ENCODE peak calls at places on chromosomes 2 and 18, in nine cellular contexts. R, X, V, Y, T, W, E, S and Q are unnamed samples.

GRCh38 chr2:209566250-209566649 is 142.4 kb downstream of the MAP2 start:
- DNase-seq in E (no peak), R (no peak), Y (no peak), T (peak), S (no peak), V (no peak), W (no peak), X (no peak), Q (no peak)

GRCh38 chr18:56569391-56569790 is 69.0 kb downstream of the TXNL1 start:
- DNase-seq in W (no peak), V (no peak), S (no peak), Y (no peak), E (no peak), T (no peak), R (no peak), X (no peak), Q (no peak)

GRCh38 chr2:145106293-145106692 is 586.4 kb upstream of the ZEB2 start:
- DNase-seq in R (no peak), Y (no peak), V (no peak), X (no peak), W (no peak), T (no peak), S (no peak), E (no peak), Q (no peak)

GRCh38 chr2:232879618-232880494 is 9.8 kb downstream of the SNORC start:
- DNase-seq in X (no peak), R (no peak), Y (no peak), S (no peak), V (no peak), W (no peak), T (no peak), E (no peak), Q (no peak)

GRCh38 chr18:27447530-27447929 is 262.4 kb upstream of the CHST9 start:
- DNase-seq in S (no peak), V (no peak), T (peak), X (no peak), E (no peak), R (no peak), Y (no peak), W (no peak), Q (peak)

GRCh38 chr2:133949595-133949994 is 304.3 kb upstream of the MGAT5 start:
- DNase-seq in T (no peak), R (no peak), E (no peak), V (no peak), X (no peak), Y (no peak), W (no peak), S (no peak), Q (no peak)

GRCh38 chr18:29873211-29873610 is 1169.3 kb downstream of the DSC3 start:
- DNase-seq in R (no peak), T (no peak), E (no peak), Y (no peak), S (no peak), V (no peak), W (no peak), X (no peak), Q (no peak)

GRCh38 chr18:6923220-6923619 is 193.7 kb downstream of the ARHGAP28 start:
- DNase-seq in W (no peak), T (no peak), S (no peak), X (no peak), E (no peak), Y (no peak), V (no peak), R (no peak), Q (no peak)

GRCh38 chr18:26549103-26549485 is 741 bp upstream of the KCTD1 start:
- DNase-seq in T (no peak), R (no peak), W (no peak), V (no peak), E (no peak), S (no peak), Y (no peak), X (peak), Q (no peak)

GRCh38 chr2:12141618-12142220 is 395.3 kb downstream of the LPIN1 start:
- DNase-seq in Y (no peak), X (no peak), T (no peak), R (no peak), V (no peak), E (no peak), S (no peak), W (no peak), Q (no peak)

GRCh38 chr2:231927566-231927890 is 1.3 kb upstream of the NPPC start:
- DNase-seq in E (no peak), Y (no peak), T (no peak), R (no peak), X (no peak), W (no peak), S (no peak), V (no peak), Q (no peak)

GRCh38 chr2:127408004-127408806 is 10.0 kb upstream of the PROC start:
- DNase-seq in V (no peak), Y (peak), S (peak), W (no peak), X (peak), R (peak), T (peak), E (peak), Q (peak)

GRCh38 chr2:40844353-40845277 is 392.7 kb upstream of the SLC8A1 start:
- DNase-seq in X (no peak), W (no peak), S (no peak), E (no peak), T (no peak), Y (no peak), V (no peak), R (no peak), Q (peak)

GRCh38 chr2:110688594-110689091 is 10.8 kb upstream of the BUB1 start:
- DNase-seq in S (no peak), V (no peak), X (no peak), R (no peak), W (no peak), Y (no peak), T (no peak), E (no peak), Q (no peak)

GRCh38 chr18:3411854-3412268 is 38.1 kb upstream of the TGIF1 start:
- DNase-seq in V (no peak), T (no peak), Y (no peak), E (no peak), X (peak), W (no peak), R (no peak), S (no peak), Q (no peak)

GRCh38 chr2:59932341-59932740 is 621.1 kb downstream of the BCL11A start:
- DNase-seq in R (no peak), X (no peak), W (no peak), S (no peak), V (no peak), E (no peak), T (no peak), Y (no peak), Q (peak)

GRCh38 chr2:169770991-169771390 is 27.7 kb upstream of the SSB start:
- DNase-seq in W (no peak), E (no peak), X (no peak), R (no peak), V (no peak), T (no peak), Y (no peak), S (no peak), Q (no peak)

GRCh38 chr2:48144777-48145176 is 238.5 kb upstream of the FBXO11 start:
- DNase-seq in X (no peak), W (no peak), T (peak), V (no peak), E (no peak), S (peak), R (no peak), Y (no peak), Q (no peak)

GRCh38 chr18:11767935-11768334 is 78.9 kb downstream of the GNAL start:
- DNase-seq in S (no peak), E (no peak), R (no peak), X (no peak), Y (no peak), W (no peak), T (no peak), V (no peak), Q (no peak)

GRCh38 chr2:106124787-106125549 is 69.1 kb downstream of the UXS1 start:
- DNase-seq in Y (no peak), S (no peak), T (no peak), E (no peak), X (no peak), V (no peak), R (no peak), W (no peak), Q (no peak)

GRCh38 chr2:68847751-68848150 is 23.4 kb downstream of the BMP10 start:
- DNase-seq in Y (no peak), R (no peak), X (no peak), E (no peak), S (no peak), V (no peak), W (no peak), T (no peak), Q (no peak)

GRCh38 chr18:46536215-46536874 is 120.7 kb downstream of the LOXHD1 start:
- DNase-seq in T (no peak), X (no peak), S (no peak), W (no peak), R (no peak), V (peak), Y (no peak), E (no peak), Q (no peak)

GRCh38 chr2:108925735-108926134 is 63.3 kb downstream of the EDAR start:
- DNase-seq in R (no peak), X (no peak), S (no peak), T (no peak), V (no peak), E (no peak), Y (no peak), W (no peak), Q (no peak)

GRCh38 chr2:113186421-113186820 is 12.7 kb downstream of the PSD4 start:
- DNase-seq in Y (no peak), W (no peak), E (no peak), X (no peak), T (no peak), V (no peak), S (no peak), R (no peak), Q (no peak)

GRCh38 chr2:106030287-106031268 is 163.5 kb downstream of the UXS1 start:
- DNase-seq in E (peak), R (no peak), V (no peak), X (peak), T (no peak), Y (no peak), S (no peak), W (no peak), Q (no peak)

GRCh38 chr2:172230783-172231446 is 128.2 kb upstream of the DLX2 start:
- DNase-seq in T (no peak), R (no peak), W (no peak), S (no peak), V (no peak), X (no peak), E (no peak), Y (no peak), Q (no peak)